ENCODE peak calls at places on chromosomes 7 and 10, in eight cellular contexts. One of them, this sample, is unnamed.

GRCh38 chr7:22296916-22297315 is 60.0 kb downstream of the RAPGEF5 start:
- DNase-seq in NCI-H748 treated with DMSO at 0.1 percent for 48 hours: no peak
- DNase-seq in activated naive CD8-positive, alpha-beta T cell treated with anti-CD3 and anti-CD28 coated beads, Interleukin-2, amount 50 U/mL, for 16 hours: no peak
- DNase-seq in activated T-cell treated with anti-CD3 and anti-CD28 coated beads, Interleukin-2, amount 50 U/mL, for 24 hours: no peak
- DNase-seq in Kasumi-1: peak; percentile 20
- DNase-seq in NCI-H774: no peak
- DNase-seq in right atrium auricular region: no peak
- DNase-seq in OCI-LY7: no peak
- DNase-seq in this sample: no peak

GRCh38 chr7:44961844-44962482 is 16.9 kb downstream of the MYO1G start:
- DNase-seq in right atrium auricular region: no peak
- DNase-seq in OCI-LY7: no peak
- DNase-seq in activated naive CD8-positive, alpha-beta T cell treated with anti-CD3 and anti-CD28 coated beads, Interleukin-2, amount 50 U/mL, for 16 hours: no peak
- DNase-seq in NCI-H774: no peak
- DNase-seq in activated T-cell treated with anti-CD3 and anti-CD28 coated beads, Interleukin-2, amount 50 U/mL, for 24 hours: peak; percentile 38
- DNase-seq in Kasumi-1: no peak
- DNase-seq in NCI-H748 treated with DMSO at 0.1 percent for 48 hours: no peak
- DNase-seq in this sample: no peak

GRCh38 chr10:49080071-49080470 is 35.3 kb downstream of the VSTM4 start:
- DNase-seq in NCI-H774: no peak
- DNase-seq in OCI-LY7: no peak
- DNase-seq in right atrium auricular region: no peak
- DNase-seq in activated naive CD8-positive, alpha-beta T cell treated with anti-CD3 and anti-CD28 coated beads, Interleukin-2, amount 50 U/mL, for 16 hours: no peak
- DNase-seq in NCI-H748 treated with DMSO at 0.1 percent for 48 hours: no peak
- DNase-seq in Kasumi-1: peak; percentile 55
- DNase-seq in activated T-cell treated with anti-CD3 and anti-CD28 coated beads, Interleukin-2, amount 50 U/mL, for 24 hours: no peak
- DNase-seq in this sample: no peak

GRCh38 chr7:14934831-14935230 is 32.3 kb upstream of the DGKB start:
- DNase-seq in activated naive CD8-positive, alpha-beta T cell treated with anti-CD3 and anti-CD28 coated beads, Interleukin-2, amount 50 U/mL, for 16 hours: no peak
- DNase-seq in NCI-H774: no peak
- DNase-seq in right atrium auricular region: no peak
- DNase-seq in Kasumi-1: no peak
- DNase-seq in OCI-LY7: no peak
- DNase-seq in activated T-cell treated with anti-CD3 and anti-CD28 coated beads, Interleukin-2, amount 50 U/mL, for 24 hours: no peak
- DNase-seq in NCI-H748 treated with DMSO at 0.1 percent for 48 hours: no peak
- DNase-seq in this sample: no peak

GRCh38 chr10:21318768-21319167 is 206.7 kb downstream of the SKIDA1 start:
- DNase-seq in Kasumi-1: no peak
- DNase-seq in NCI-H748 treated with DMSO at 0.1 percent for 48 hours: peak; percentile 9
- DNase-seq in activated naive CD8-positive, alpha-beta T cell treated with anti-CD3 and anti-CD28 coated beads, Interleukin-2, amount 50 U/mL, for 16 hours: no peak
- DNase-seq in NCI-H774: no peak
- DNase-seq in OCI-LY7: no peak
- DNase-seq in activated T-cell treated with anti-CD3 and anti-CD28 coated beads, Interleukin-2, amount 50 U/mL, for 24 hours: no peak
- DNase-seq in right atrium auricular region: no peak
- DNase-seq in this sample: no peak

GRCh38 chr10:4315529-4315928 is 510.5 kb upstream of the AKR1E2 start:
- DNase-seq in OCI-LY7: no peak
- DNase-seq in Kasumi-1: no peak
- DNase-seq in activated naive CD8-positive, alpha-beta T cell treated with anti-CD3 and anti-CD28 coated beads, Interleukin-2, amount 50 U/mL, for 16 hours: no peak
- DNase-seq in NCI-H748 treated with DMSO at 0.1 percent for 48 hours: no peak
- DNase-seq in activated T-cell treated with anti-CD3 and anti-CD28 coated beads, Interleukin-2, amount 50 U/mL, for 24 hours: no peak
- DNase-seq in right atrium auricular region: no peak
- DNase-seq in NCI-H774: no peak
- DNase-seq in this sample: peak; percentile 33

GRCh38 chr10:95482501-95483248 is 78.5 kb downstream of the SORBS1 start:
- DNase-seq in right atrium auricular region: no peak
- DNase-seq in activated naive CD8-positive, alpha-beta T cell treated with anti-CD3 and anti-CD28 coated beads, Interleukin-2, amount 50 U/mL, for 16 hours: no peak
- DNase-seq in OCI-LY7: no peak
- DNase-seq in NCI-H774: no peak
- DNase-seq in Kasumi-1: no peak
- DNase-seq in activated T-cell treated with anti-CD3 and anti-CD28 coated beads, Interleukin-2, amount 50 U/mL, for 24 hours: no peak
- DNase-seq in NCI-H748 treated with DMSO at 0.1 percent for 48 hours: no peak
- DNase-seq in this sample: no peak

GRCh38 chr10:2734691-2735090 is 332.7 kb upstream of the PFKP start:
- DNase-seq in Kasumi-1: no peak
- DNase-seq in NCI-H748 treated with DMSO at 0.1 percent for 48 hours: no peak
- DNase-seq in OCI-LY7: no peak
- DNase-seq in activated naive CD8-positive, alpha-beta T cell treated with anti-CD3 and anti-CD28 coated beads, Interleukin-2, amount 50 U/mL, for 16 hours: no peak
- DNase-seq in NCI-H774: no peak
- DNase-seq in activated T-cell treated with anti-CD3 and anti-CD28 coated beads, Interleukin-2, amount 50 U/mL, for 24 hours: no peak
- DNase-seq in right atrium auricular region: no peak
- DNase-seq in this sample: no peak

GRCh38 chr7:108592633-108593277 is 23.1 kb downstream of the DNAJB9 start:
- DNase-seq in OCI-LY7: peak; percentile 35
- DNase-seq in NCI-H774: no peak
- DNase-seq in right atrium auricular region: no peak
- DNase-seq in NCI-H748 treated with DMSO at 0.1 percent for 48 hours: peak; percentile 33
- DNase-seq in Kasumi-1: peak; percentile 3
- DNase-seq in activated naive CD8-positive, alpha-beta T cell treated with anti-CD3 and anti-CD28 coated beads, Interleukin-2, amount 50 U/mL, for 16 hours: no peak
- DNase-seq in activated T-cell treated with anti-CD3 and anti-CD28 coated beads, Interleukin-2, amount 50 U/mL, for 24 hours: no peak
- DNase-seq in this sample: peak; percentile 35

GRCh38 chr7:6273380-6273837 is 985 bp upstream of the CYTH3 start:
- DNase-seq in NCI-H748 treated with DMSO at 0.1 percent for 48 hours: peak; percentile 40
- DNase-seq in NCI-H774: peak; percentile 36
- DNase-seq in OCI-LY7: no peak
- DNase-seq in Kasumi-1: no peak
- DNase-seq in right atrium auricular region: no peak
- DNase-seq in activated naive CD8-positive, alpha-beta T cell treated with anti-CD3 and anti-CD28 coated beads, Interleukin-2, amount 50 U/mL, for 16 hours: no peak
- DNase-seq in activated T-cell treated with anti-CD3 and anti-CD28 coated beads, Interleukin-2, amount 50 U/mL, for 24 hours: no peak
- DNase-seq in this sample: no peak

GRCh38 chr7:1142051-1142635 is 17.9 kb downstream of the ZFAND2A start:
- DNase-seq in NCI-H774: no peak
- DNase-seq in Kasumi-1: no peak
- DNase-seq in OCI-LY7: no peak
- DNase-seq in right atrium auricular region: no peak
- DNase-seq in NCI-H748 treated with DMSO at 0.1 percent for 48 hours: no peak
- DNase-seq in activated T-cell treated with anti-CD3 and anti-CD28 coated beads, Interleukin-2, amount 50 U/mL, for 24 hours: no peak
- DNase-seq in activated naive CD8-positive, alpha-beta T cell treated with anti-CD3 and anti-CD28 coated beads, Interleukin-2, amount 50 U/mL, for 16 hours: no peak
- DNase-seq in this sample: no peak

GRCh38 chr10:66928000-66928770 is 2.3 kb downstream of the LRRTM3 start:
- DNase-seq in activated naive CD8-positive, alpha-beta T cell treated with anti-CD3 and anti-CD28 coated beads, Interleukin-2, amount 50 U/mL, for 16 hours: no peak
- DNase-seq in activated T-cell treated with anti-CD3 and anti-CD28 coated beads, Interleukin-2, amount 50 U/mL, for 24 hours: no peak
- DNase-seq in right atrium auricular region: no peak
- DNase-seq in NCI-H748 treated with DMSO at 0.1 percent for 48 hours: no peak
- DNase-seq in Kasumi-1: no peak
- DNase-seq in NCI-H774: peak; percentile 12
- DNase-seq in OCI-LY7: no peak
- DNase-seq in this sample: no peak

GRCh38 chr7:90246184-90246583 is 1.2 kb downstream of the CFAP69 start:
- DNase-seq in activated T-cell treated with anti-CD3 and anti-CD28 coated beads, Interleukin-2, amount 50 U/mL, for 24 hours: no peak
- DNase-seq in Kasumi-1: no peak
- DNase-seq in NCI-H748 treated with DMSO at 0.1 percent for 48 hours: no peak
- DNase-seq in OCI-LY7: no peak
- DNase-seq in activated naive CD8-positive, alpha-beta T cell treated with anti-CD3 and anti-CD28 coated beads, Interleukin-2, amount 50 U/mL, for 16 hours: no peak
- DNase-seq in NCI-H774: no peak
- DNase-seq in right atrium auricular region: no peak
- DNase-seq in this sample: no peak

GRCh38 chr7:38185395-38185920 is 7.4 kb downstream of the STARD3NL start:
- DNase-seq in Kasumi-1: no peak
- DNase-seq in NCI-H774: no peak
- DNase-seq in NCI-H748 treated with DMSO at 0.1 percent for 48 hours: no peak
- DNase-seq in activated naive CD8-positive, alpha-beta T cell treated with anti-CD3 and anti-CD28 coated beads, Interleukin-2, amount 50 U/mL, for 16 hours: no peak
- DNase-seq in activated T-cell treated with anti-CD3 and anti-CD28 coated beads, Interleukin-2, amount 50 U/mL, for 24 hours: no peak
- DNase-seq in right atrium auricular region: no peak
- DNase-seq in OCI-LY7: no peak
- DNase-seq in this sample: no peak

GRCh38 chr10:69801094-69801433 is 642 bp upstream of the COL13A1 start:
- DNase-seq in NCI-H774: no peak
- DNase-seq in OCI-LY7: peak; percentile 13
- DNase-seq in activated T-cell treated with anti-CD3 and anti-CD28 coated beads, Interleukin-2, amount 50 U/mL, for 24 hours: peak; percentile 50
- DNase-seq in NCI-H748 treated with DMSO at 0.1 percent for 48 hours: no peak
- DNase-seq in right atrium auricular region: peak; percentile 61
- DNase-seq in Kasumi-1: peak; percentile 69
- DNase-seq in activated naive CD8-positive, alpha-beta T cell treated with anti-CD3 and anti-CD28 coated beads, Interleukin-2, amount 50 U/mL, for 16 hours: no peak
- DNase-seq in this sample: peak; percentile 14

GRCh38 chr10:117554371-117554770 is 11.8 kb downstream of the EMX2 start:
- DNase-seq in right atrium auricular region: no peak
- DNase-seq in NCI-H748 treated with DMSO at 0.1 percent for 48 hours: no peak
- DNase-seq in NCI-H774: no peak
- DNase-seq in Kasumi-1: no peak
- DNase-seq in activated T-cell treated with anti-CD3 and anti-CD28 coated beads, Interleukin-2, amount 50 U/mL, for 24 hours: no peak
- DNase-seq in OCI-LY7: no peak
- DNase-seq in activated naive CD8-positive, alpha-beta T cell treated with anti-CD3 and anti-CD28 coated beads, Interleukin-2, amount 50 U/mL, for 16 hours: no peak
- DNase-seq in this sample: no peak

GRCh38 chr7:69932034-69932628 is 333.9 kb downstream of the AUTS2 start:
- DNase-seq in activated naive CD8-positive, alpha-beta T cell treated with anti-CD3 and anti-CD28 coated beads, Interleukin-2, amount 50 U/mL, for 16 hours: no peak
- DNase-seq in activated T-cell treated with anti-CD3 and anti-CD28 coated beads, Interleukin-2, amount 50 U/mL, for 24 hours: no peak
- DNase-seq in NCI-H774: peak; percentile 13
- DNase-seq in Kasumi-1: no peak
- DNase-seq in NCI-H748 treated with DMSO at 0.1 percent for 48 hours: peak; percentile 59
- DNase-seq in right atrium auricular region: no peak
- DNase-seq in OCI-LY7: peak; percentile 60
- DNase-seq in this sample: no peak

GRCh38 chr10:132497788-132498561 is 39.6 kb upstream of the INPP5A start:
- DNase-seq in activated T-cell treated with anti-CD3 and anti-CD28 coated beads, Interleukin-2, amount 50 U/mL, for 24 hours: peak; percentile 23
- DNase-seq in NCI-H748 treated with DMSO at 0.1 percent for 48 hours: no peak
- DNase-seq in activated naive CD8-positive, alpha-beta T cell treated with anti-CD3 and anti-CD28 coated beads, Interleukin-2, amount 50 U/mL, for 16 hours: no peak
- DNase-seq in OCI-LY7: no peak
- DNase-seq in right atrium auricular region: no peak
- DNase-seq in NCI-H774: no peak
- DNase-seq in Kasumi-1: no peak
- DNase-seq in this sample: no peak

GRCh38 chr7:103809229-103809994 is 180.0 kb downstream of the RELN start:
- DNase-seq in NCI-H748 treated with DMSO at 0.1 percent for 48 hours: no peak
- DNase-seq in Kasumi-1: no peak
- DNase-seq in right atrium auricular region: no peak
- DNase-seq in NCI-H774: no peak
- DNase-seq in activated naive CD8-positive, alpha-beta T cell treated with anti-CD3 and anti-CD28 coated beads, Interleukin-2, amount 50 U/mL, for 16 hours: no peak
- DNase-seq in activated T-cell treated with anti-CD3 and anti-CD28 coated beads, Interleukin-2, amount 50 U/mL, for 24 hours: no peak
- DNase-seq in OCI-LY7: no peak
- DNase-seq in this sample: no peak

GRCh38 chr7:85454904-85455303 is 268.0 kb upstream of the SEMA3D start:
- DNase-seq in OCI-LY7: no peak
- DNase-seq in activated naive CD8-positive, alpha-beta T cell treated with anti-CD3 and anti-CD28 coated beads, Interleukin-2, amount 50 U/mL, for 16 hours: no peak
- DNase-seq in right atrium auricular region: no peak
- DNase-seq in NCI-H774: no peak
- DNase-seq in NCI-H748 treated with DMSO at 0.1 percent for 48 hours: no peak
- DNase-seq in Kasumi-1: no peak
- DNase-seq in activated T-cell treated with anti-CD3 and anti-CD28 coated beads, Interleukin-2, amount 50 U/mL, for 24 hours: no peak
- DNase-seq in this sample: no peak